ENCODE peak calls at places on chromosomes 7 and 10, in six cellular contexts. M is heart left ventricle; D is stimulated activated CD4-positive, alpha-beta T cell treated with anti-CD3 and anti-CD28 coated beads, Interleukin-1b, Interleukin-23, amount 100 ng/mL, for 1 hour; I is T-helper 1 cell; Y is activated CD4-positive, alpha-beta T cell treated with anti-CD3 and anti-CD28 coated beads, Interleukin-2, amount 50 U/mL, for 1 hour; U is psoas muscle. K is an unnamed sample.

GRCh38 chr7:44693641-44694313 is 54.9 kb upstream of the ZMIZ2 start:
- DNase-seq in Y (no peak), I (no peak), U (peak; percentile 88), M (peak; percentile 94), D (no peak), K (no peak)

GRCh38 chr7:155226261-155227003 is 71.2 kb upstream of the INSIG1 start:
- DNase-seq in Y (no peak), D (no peak), M (no peak), U (no peak), I (no peak), K (no peak)

GRCh38 chr7:9029671-9030070 is 596.3 kb downstream of the NXPH1 start:
- DNase-seq in M (no peak), D (no peak), Y (no peak), U (no peak), I (no peak), K (no peak)

GRCh38 chr10:104445359-104445758 is 91.7 kb downstream of the CFAP58 start:
- DNase-seq in Y (no peak), M (no peak), D (no peak), I (no peak), U (no peak), K (no peak)

GRCh38 chr10:100109670-100110069 is 28.0 kb upstream of the CPN1 start:
- DNase-seq in I (no peak), M (no peak), D (no peak), U (no peak), Y (no peak), K (no peak)

GRCh38 chr10:83214178-83214577 is 925.1 kb upstream of the GHITM start:
- DNase-seq in D (no peak), Y (no peak), I (no peak), M (no peak), U (no peak), K (no peak)

GRCh38 chr7:16062269-16062668 is 359.1 kb downstream of the CRPPA start:
- DNase-seq in I (no peak), Y (no peak), M (no peak), D (no peak), U (no peak), K (no peak)

GRCh38 chr10:25934673-25935139 is 677 bp downstream of the MYO3A start:
- DNase-seq in U (no peak), M (no peak), I (no peak), D (no peak), Y (no peak), K (no peak)

GRCh38 chr7:4144801-4145470 is 537.2 kb upstream of the FOXK1 start:
- DNase-seq in Y (no peak), I (no peak), D (no peak), U (peak; percentile 74), M (no peak), K (no peak)

K was measured in CD8-positive, alpha-beta T cell.